ENCODE peak calls at places on chromosomes 12 and 14, in ten cellular contexts. K is uterus, H is upper lobe of right lung, P is sigmoid colon, L is nephron progenitor cell, V is GM20000, E is tibial artery, W is left ventricle myocardium inferior, C is fibroblast of lung, R is GM10248. S is an unnamed sample.

GRCh38 chr12:55696796-55697462 is 10.8 kb downstream of the ITGA7 start:
- DNase-seq in C (no peak), E (peak), K (peak), R (no peak), H (peak), V (no peak), W (no peak), P (peak), L (no peak), S (peak)

GRCh38 chr12:93440043-93440835 is 1.5 kb downstream of the UBE2N start:
- DNase-seq in L (no peak), K (no peak), V (no peak), R (no peak), P (no peak), C (peak), E (no peak), W (no peak), H (no peak), S (no peak)

GRCh38 chr14:51716610-51717009 is 64.9 kb downstream of the FRMD6 start:
- DNase-seq in L (no peak), V (no peak), E (no peak), R (no peak), K (no peak), H (no peak), C (peak), P (no peak), W (no peak), S (no peak)

GRCh38 chr14:23114669-23115491 is 4.2 kb downstream of the CEBPE start:
- DNase-seq in E (peak), L (no peak), H (no peak), R (no peak), V (no peak), K (no peak), W (no peak), C (peak), P (peak), S (no peak)

GRCh38 chr14:73829526-73830431 is 21.9 kb upstream of the PTGR2 start:
- DNase-seq in E (no peak), C (peak), V (peak), L (no peak), R (peak), P (no peak), W (no peak), K (no peak), H (no peak), S (peak)

GRCh38 chr12:81222841-81223595 is 145.1 kb downstream of the ACSS3 start:
- DNase-seq in L (no peak), W (no peak), H (no peak), C (peak), E (no peak), R (no peak), V (no peak), P (no peak), K (no peak), S (no peak)

GRCh38 chr12:126663304-126664094 is 1598.3 kb downstream of the AACS start:
- DNase-seq in E (no peak), V (no peak), R (no peak), C (no peak), H (no peak), W (no peak), K (no peak), P (no peak), L (peak), S (no peak)

GRCh38 chr12:124919646-124920352 is 5.3 kb upstream of the UBC start:
- DNase-seq in L (no peak), E (no peak), K (no peak), H (no peak), V (no peak), R (peak), C (peak), P (peak), W (no peak), S (no peak)

GRCh38 chr12:21962236-21962635 is 21.0 kb upstream of the ABCC9 start:
- DNase-seq in P (no peak), L (no peak), C (peak), R (no peak), E (no peak), V (no peak), W (no peak), K (no peak), H (no peak), S (no peak)

GRCh38 chr12:44774815-44775411 is 101.2 kb downstream of the NELL2 start:
- DNase-seq in L (peak), H (no peak), R (peak), C (no peak), V (peak), W (no peak), P (no peak), E (no peak), K (no peak), S (no peak)

GRCh38 chr12:9106067-9106466 is 9.7 kb downstream of the A2M start:
- DNase-seq in P (no peak), V (no peak), R (no peak), W (no peak), K (no peak), C (no peak), H (no peak), E (no peak), L (no peak), S (no peak)

GRCh38 chr14:66104486-66104885 is 381.7 kb upstream of the CCDC196 start:
- DNase-seq in W (no peak), V (no peak), E (no peak), R (no peak), C (no peak), P (no peak), L (peak), K (no peak), H (no peak), S (no peak)

GRCh38 chr14:51394804-51395203 is 154.8 kb downstream of the TMX1 start:
- DNase-seq in L (no peak), C (no peak), V (no peak), K (no peak), W (no peak), P (no peak), H (no peak), R (no peak), E (no peak), S (no peak)

DNA sequence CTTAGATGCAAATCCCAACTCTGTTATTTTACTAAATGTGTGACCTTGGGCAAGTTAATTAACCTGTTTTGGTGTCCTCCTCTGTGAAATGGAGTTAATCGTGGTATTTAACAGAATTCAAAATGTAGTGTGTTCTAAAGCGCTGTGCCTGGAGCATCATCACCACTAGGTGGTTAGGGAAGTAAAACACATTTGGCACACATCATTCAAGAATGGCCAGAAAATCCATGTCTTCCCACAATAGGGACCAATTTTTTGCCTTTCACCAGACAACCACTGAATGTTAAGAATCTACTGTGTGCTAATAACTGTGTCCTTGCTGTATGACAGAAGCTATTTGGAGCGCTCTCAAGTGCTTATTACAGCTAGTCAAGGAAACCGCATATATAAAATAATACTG is 133.4 kb downstream of the MON2 start:
- DNase-seq in H (no peak), K (no peak), W (no peak), L (no peak), P (no peak), C (no peak), V (no peak), R (no peak), E (no peak), S (no peak)
- TF ChIP-seq CTCF in H (no peak), K (no peak), W (no peak), L (no peak), P (no peak), C (peak), V (no peak), R (no peak), E (no peak), S (peak)

GRCh38 chr14:106556665-106557289 is 1030.4 kb downstream of the TMEM121 start:
- DNase-seq in W (no peak), K (no peak), E (no peak), H (peak), R (peak), C (no peak), V (peak), L (no peak), P (no peak), S (no peak)

GRCh38 chr14:106547735-106548550 is 1021.6 kb downstream of the TMEM121 start:
- DNase-seq in L (no peak), V (no peak), E (no peak), H (no peak), P (no peak), K (no peak), R (no peak), C (no peak), W (no peak), S (no peak)

GRCh38 chr14:106549064-106549463 is 1022.7 kb downstream of the TMEM121 start:
- DNase-seq in P (no peak), E (no peak), V (no peak), L (no peak), K (no peak), C (no peak), H (no peak), R (no peak), W (no peak), S (no peak)

GRCh38 chr14:106551265-106551664 is 1024.9 kb downstream of the TMEM121 start:
- DNase-seq in E (no peak), P (no peak), K (no peak), L (no peak), C (no peak), W (no peak), V (no peak), R (no peak), H (no peak), S (no peak)
- TF ChIP-seq CTCF in E (no peak), P (no peak), K (no peak), L (no peak), C (no peak), W (no peak), V (no peak), R (peak), H (no peak), S (no peak)

GRCh38 chr12:104177336-104177662 is 38.3 kb upstream of the TXNRD1 start:
- DNase-seq in L (no peak), R (no peak), K (no peak), C (no peak), E (no peak), W (no peak), H (no peak), P (no peak), V (no peak), S (no peak)

GRCh38 chr12:104181313-104181712 is 34.3 kb upstream of the TXNRD1 start:
- DNase-seq in P (no peak), H (no peak), K (no peak), E (no peak), V (no peak), L (no peak), R (no peak), W (no peak), C (peak), S (no peak)

GRCh38 chr12:104180389-104180788 is 35.2 kb upstream of the TXNRD1 start:
- DNase-seq in K (no peak), P (no peak), C (no peak), L (no peak), R (no peak), W (no peak), V (no peak), E (no peak), H (no peak), S (no peak)

GRCh38 chr12:104175726-104176247 is 37.8 kb upstream of the NFYB start:
- DNase-seq in L (no peak), H (no peak), K (no peak), V (no peak), R (no peak), E (no peak), C (no peak), W (no peak), P (no peak), S (no peak)

GRCh38 chr12:104177663-104178501 is 37.7 kb upstream of the TXNRD1 start:
- DNase-seq in H (peak), E (peak), R (no peak), P (peak), K (peak), C (peak), L (no peak), V (no peak), W (peak), S (no peak)
- TF ChIP-seq CTCF in H (peak), E (peak), R (no peak), P (peak), K (peak), C (peak), L (no peak), V (no peak), W (no peak), S (peak)

GRCh38 chr14:68921666-68922065 is 57.4 kb downstream of the ACTN1 start:
- DNase-seq in W (no peak), R (no peak), H (no peak), C (no peak), P (no peak), E (no peak), L (peak), V (no peak), K (no peak), S (no peak)
- TF ChIP-seq CTCF in W (no peak), R (no peak), H (no peak), C (no peak), P (no peak), E (no peak), L (no peak), V (no peak), K (no peak), S (peak)

GRCh38 chr12:131729254-131729955 is 18.5 kb downstream of the SFSWAP start:
- DNase-seq in P (no peak), L (no peak), C (no peak), K (no peak), V (no peak), E (no peak), H (no peak), W (no peak), R (no peak), S (no peak)

GRCh38 chr12:131732996-131733615 is 22.2 kb downstream of the SFSWAP start:
- DNase-seq in P (no peak), W (no peak), R (no peak), H (no peak), K (no peak), C (no peak), E (no peak), L (no peak), V (no peak), S (no peak)

GRCh38 chr12:131733874-131734273 is 23.0 kb downstream of the SFSWAP start:
- DNase-seq in H (no peak), C (no peak), K (no peak), V (no peak), P (no peak), L (no peak), R (no peak), E (no peak), W (no peak), S (no peak)

GRCh38 chr12:131724534-131724933 is 13.6 kb downstream of the SFSWAP start:
- DNase-seq in V (no peak), K (no peak), H (no peak), C (peak), P (no peak), E (no peak), L (no peak), R (no peak), W (no peak), S (no peak)

GRCh38 chr12:131728720-131729119 is 17.8 kb downstream of the SFSWAP start:
- DNase-seq in V (no peak), K (no peak), H (no peak), C (no peak), E (no peak), R (no peak), W (no peak), L (no peak), P (no peak), S (no peak)
- TF ChIP-seq CTCF in V (no peak), K (no peak), H (no peak), C (no peak), E (no peak), R (no peak), W (no peak), L (no peak), P (no peak), S (no peak)

GRCh38 chr14:95993768-95994592 is 45.2 kb upstream of the C14orf132 start:
- DNase-seq in R (peak), E (no peak), L (peak), K (peak), V (peak), P (no peak), W (no peak), H (no peak), C (peak), S (no peak)
- TF ChIP-seq CTCF in R (peak), E (peak), L (peak), K (peak), V (peak), P (peak), W (peak), H (peak), C (peak), S (peak)

GRCh38 chr14:36659822-36660735 is 1.6 kb upstream of the PAX9 start:
- DNase-seq in H (no peak), E (no peak), C (no peak), V (no peak), L (no peak), R (peak), W (no peak), P (no peak), K (no peak), S (no peak)
- TF ChIP-seq CTCF in H (no peak), E (no peak), C (no peak), V (no peak), L (no peak), R (no peak), W (no peak), P (no peak), K (no peak), S (no peak)

GRCh38 chr12:54217309-54217661 is 28.5 kb upstream of the SMUG1 start:
- DNase-seq in L (no peak), C (no peak), P (peak), E (no peak), R (no peak), K (no peak), H (no peak), W (no peak), V (no peak), S (no peak)
- TF ChIP-seq CTCF in L (no peak), C (no peak), P (no peak), E (no peak), R (no peak), K (no peak), H (peak), W (peak), V (no peak), S (peak)

GRCh38 chr14:63647696-63648410 is 6.2 kb upstream of the WDR89 start:
- DNase-seq in C (peak), P (no peak), K (no peak), W (no peak), H (no peak), E (no peak), R (no peak), V (no peak), L (no peak), S (no peak)

GRCh38 chr14:63641473-63642228 is at the start of gene WDR89:
- DNase-seq in K (peak), V (peak), L (peak), E (peak), P (peak), H (peak), W (peak), R (peak), C (peak), S (peak)

GRCh38 chr14:63642229-63642611 is 549 bp upstream of the WDR89 start:
- DNase-seq in E (peak), L (peak), C (peak), R (peak), V (peak), W (peak), K (peak), P (peak), H (peak), S (no peak)

GRCh38 chr14:63644741-63645140 is 3.1 kb upstream of the WDR89 start:
- DNase-seq in C (no peak), L (no peak), P (no peak), V (no peak), H (no peak), E (no peak), R (no peak), K (no peak), W (no peak), S (no peak)

GRCh38 chr14:63642656-63643382 is 1.1 kb upstream of the WDR89 start:
- DNase-seq in E (no peak), C (no peak), K (no peak), P (no peak), V (no peak), L (no peak), W (no peak), H (no peak), R (no peak), S (no peak)
- TF ChIP-seq CTCF in E (no peak), C (no peak), K (no peak), P (no peak), V (no peak), L (no peak), W (no peak), H (no peak), R (no peak), S (no peak)